ENCODE peak calls at places on chromosome 1, in six cellular contexts. I is tibial nerve, W is epithelial cell of esophagus, O is MM.1S, X is esophagus squamous epithelium, J is cardiac fibroblast. D is an unnamed sample.
A peak's percentile ranks its signal among the peaks of the same experiment; 100 is the strongest.

GRCh38 chr1:240310226-240310925 is 218.7 kb downstream of the FMN2 start:
- DNase-seq in I (no peak), X (no peak), J (peak; percentile 66), W (peak; percentile 33), O (no peak), D (peak; percentile 87)

GRCh38 chr1:171446396-171446795 is 38.9 kb upstream of the PRRC2C start:
- DNase-seq in O (no peak), X (no peak), I (no peak), J (no peak), W (no peak), D (peak; percentile 25)

GRCh38 chr1:22443332-22443731 is 8.3 kb upstream of the ZBTB40 start:
- DNase-seq in I (no peak), O (no peak), J (no peak), W (no peak), X (no peak), D (no peak)

GRCh38 chr1:193115629-193116227 is 6.1 kb upstream of the CDC73 start:
- DNase-seq in W (peak; percentile 97), I (no peak), J (peak; percentile 95), O (no peak), X (no peak), D (peak; percentile 97)

GRCh38 chr1:64894438-64895196 is 71.7 kb downstream of the JAK1 start:
- DNase-seq in O (no peak), W (peak; percentile 5), I (no peak), X (no peak), J (no peak), D (no peak)

GRCh38 chr1:157050836-157051235 is 5.3 kb upstream of the ARHGEF11 start:
- DNase-seq in X (no peak), I (no peak), O (no peak), J (no peak), W (no peak), D (no peak)

GRCh38 chr1:156124557-156125483 is 10.3 kb downstream of the LMNA start:
- DNase-seq in I (no peak), W (peak; percentile 70), O (no peak), J (peak; percentile 67), X (no peak), D (peak; percentile 58)

GRCh38 chr1:35718492-35719336 is at the start of gene C1orf216:
- DNase-seq in J (peak; percentile 88), X (no peak), I (peak; percentile 27), W (peak; percentile 51), O (peak; percentile 61), D (peak; percentile 72)

GRCh38 chr1:64000021-64000420 is 203.4 kb upstream of the UBE2U start:
- DNase-seq in X (no peak), W (peak; percentile 74), I (no peak), O (no peak), J (peak; percentile 14), D (peak; percentile 34)

GRCh38 chr1:76668046-76668445 is 199.2 kb upstream of the ST6GALNAC5 start:
- DNase-seq in X (no peak), I (no peak), W (no peak), J (no peak), O (no peak), D (no peak)

GRCh38 chr1:226097866-226098625 is 35.5 kb downstream of the H3-3A start:
- DNase-seq in W (peak; percentile 94), O (peak; percentile 5), I (no peak), J (peak; percentile 94), X (no peak), D (peak; percentile 99)

GRCh38 chr1:22494144-22494543 is 42.5 kb downstream of the ZBTB40 start:
- DNase-seq in X (no peak), I (no peak), W (no peak), J (no peak), O (peak; percentile 50), D (no peak)

GRCh38 chr1:174022080-174022975 is at the start of gene RC3H1:
- DNase-seq in J (peak; percentile 83), W (peak; percentile 88), I (peak; percentile 84), X (peak; percentile 62), O (peak; percentile 94), D (peak; percentile 63)

GRCh38 chr1:26288311-26288941 is 8.5 kb downstream of the SH3BGRL3 start:
- DNase-seq in I (no peak), X (no peak), J (no peak), O (no peak), W (peak; percentile 64), D (no peak)

GRCh38 chr1:188169971-188170370 is 1341.2 kb downstream of the PLA2G4A start:
- DNase-seq in X (no peak), J (no peak), I (no peak), W (no peak), O (no peak), D (no peak)

GRCh38 chr1:36771222-36771621 is 263.1 kb downstream of the GRIK3 start:
- DNase-seq in O (no peak), J (no peak), I (no peak), X (no peak), W (no peak), D (no peak)

GRCh38 chr1:36772837-36773495 is 261.3 kb downstream of the GRIK3 start:
- DNase-seq in O (no peak), W (no peak), X (no peak), J (no peak), I (no peak), D (no peak)

GRCh38 chr1:36769886-36770830 is 264.2 kb downstream of the GRIK3 start:
- DNase-seq in J (no peak), O (no peak), X (no peak), I (no peak), W (no peak), D (no peak)

GRCh38 chr1:36773827-36774541 is 260.3 kb downstream of the GRIK3 start:
- DNase-seq in O (no peak), I (no peak), J (no peak), W (no peak), X (no peak), D (no peak)

DNA sequence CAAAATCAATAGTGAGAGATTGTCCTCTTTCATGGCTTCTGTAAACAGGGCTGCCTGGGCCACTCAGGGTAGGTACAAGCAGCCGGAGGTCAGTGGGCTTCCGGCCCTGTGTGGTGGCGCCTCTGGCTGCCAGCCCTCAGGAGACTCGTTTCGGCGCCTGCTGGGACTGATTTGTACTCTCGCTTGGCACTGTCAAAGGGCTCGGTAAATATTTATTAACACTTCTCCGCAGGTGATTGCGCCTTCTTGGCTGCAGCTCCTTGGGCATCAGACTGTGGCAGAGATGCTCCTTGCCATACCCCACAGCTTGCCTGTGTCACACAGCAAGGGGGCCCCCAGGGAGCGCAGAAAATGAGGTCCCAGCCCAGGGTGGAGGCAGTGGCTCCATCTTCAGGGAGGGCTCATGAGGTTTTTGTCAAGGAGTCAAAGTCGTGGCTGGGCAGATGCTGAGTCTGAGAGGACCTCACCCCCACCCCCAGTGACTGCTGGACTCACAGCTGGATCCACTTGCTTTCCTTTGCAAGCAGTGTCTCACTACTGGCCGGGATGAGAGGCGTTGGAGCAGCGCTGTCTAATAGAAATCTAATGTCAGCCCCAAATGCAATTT is 262.5 kb downstream of the GRIK3 start:
- DNase-seq in I (no peak), X (no peak), W (no peak), J (no peak), O (no peak), D (no peak)
- H3K4me3 ChIP-seq in I (no peak overlapping the region), X (no peak overlapping the region), W (no peak overlapping the region), J (no peak overlapping the region), O (no peak overlapping the region), D (no peak overlapping the region)

DNA sequence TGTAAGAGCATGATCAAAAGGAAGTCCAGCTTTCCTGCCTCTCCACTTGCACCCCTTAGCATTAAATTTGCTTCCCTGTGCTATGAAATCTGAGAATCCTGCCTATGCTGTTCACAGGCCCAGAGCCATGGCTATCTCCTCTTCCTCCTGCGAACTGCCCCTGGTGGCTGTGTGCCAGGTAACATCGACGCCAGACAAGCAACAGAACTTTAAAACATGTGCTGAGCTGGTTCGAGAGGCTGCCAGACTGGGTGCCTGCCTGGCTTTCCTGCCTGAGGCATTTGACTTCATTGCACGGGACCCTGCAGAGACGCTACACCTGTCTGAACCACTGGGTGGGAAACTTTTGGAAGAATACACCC is 1.1 kb downstream of the NIT1 start:
- DNase-seq in X (no peak), I (no peak), O (no peak), W (peak; percentile 35), J (peak; percentile 52), D (peak; percentile 34)
- TF ChIP-seq CTCF in X (no peak), I (no peak), O (peak; percentile 24), W (no peak), J (no peak), D (no peak)

GRCh38 chr1:43358121-43358745 is 548 bp upstream of the CDC20 start:
- DNase-seq in I (no peak), X (no peak), J (peak; percentile 36), O (peak; percentile 64), W (peak; percentile 61), D (no peak)

GRCh38 chr1:43358746-43359693 is at the start of gene CDC20:
- DNase-seq in J (peak; percentile 96), W (peak; percentile 98), O (peak; percentile 99), X (peak; percentile 94), I (peak; percentile 98), D (peak; percentile 95)

GRCh38 chr1:43363283-43363934 is 4.4 kb downstream of the ELOVL1 start:
- DNase-seq in W (no peak), I (no peak), O (no peak), X (no peak), J (no peak), D (no peak)

GRCh38 chr1:43359696-43360095 is 915 bp downstream of the CDC20 start:
- DNase-seq in X (no peak), J (no peak), W (peak; percentile 26), O (no peak), I (no peak), D (no peak)

GRCh38 chr1:43360616-43361015 is 1.8 kb downstream of the CDC20 start:
- DNase-seq in J (no peak), I (no peak), O (no peak), X (no peak), W (no peak), D (no peak)
- H3K4me3 ChIP-seq in J (no peak overlapping the region), I (no peak overlapping the region), O (peak overlapping the region; percentile 89), X (no peak overlapping the region), W (peak overlapping the region; percentile 62), D (peak overlapping the region; percentile 71)

GRCh38 chr1:219548386-219548785 is 64.5 kb downstream of the ZC3H11B start:
- DNase-seq in X (no peak), J (no peak), W (no peak), O (no peak), I (no peak), D (no peak)

GRCh38 chr1:219542828-219543518 is 69.9 kb downstream of the ZC3H11B start:
- DNase-seq in J (peak; percentile 74), X (no peak), W (peak; percentile 3), I (no peak), O (no peak), D (peak; percentile 98)

GRCh38 chr1:219541946-219542345 is 71.0 kb downstream of the ZC3H11B start:
- DNase-seq in J (no peak), X (no peak), O (no peak), I (no peak), W (no peak), D (no peak)

GRCh38 chr1:219539645-219540254 is 73.2 kb downstream of the ZC3H11B start:
- DNase-seq in O (no peak), X (no peak), I (no peak), W (no peak), J (no peak), D (no peak)

GRCh38 chr1:219544163-219544846 is 68.6 kb downstream of the ZC3H11B start:
- DNase-seq in I (no peak), J (peak; percentile 20), W (no peak), X (no peak), O (no peak), D (peak; percentile 70)
- TF ChIP-seq CTCF in I (no peak), J (peak; percentile 9), W (no peak), X (no peak), O (no peak), D (peak; percentile 53)

D was measured in fibroblast of the aortic adventitia.